ENCODE peak calls at places on chromosomes 2 and 18, in six cellular contexts. One of them, this sample, is unnamed.

GRCh38 chr2:208477741-208478140 is 71.1 kb downstream of the PTH2R start:
- DNase-seq in pancreas: no peak
- DNase-seq in neural progenitor cell: no peak
- DNase-seq in brain microvascular endothelial cell: no peak
- DNase-seq in mammary epithelial cell: no peak
- DNase-seq in RWPE1: no peak
- DNase-seq in this sample: no peak

GRCh38 chr18:70377317-70377799 is 88.5 kb downstream of the SOCS6 start:
- DNase-seq in pancreas: no peak
- DNase-seq in neural progenitor cell: no peak
- DNase-seq in brain microvascular endothelial cell: no peak
- DNase-seq in mammary epithelial cell: no peak
- DNase-seq in RWPE1: no peak
- DNase-seq in this sample: no peak

GRCh38 chr2:189609423-189609816 is 28.8 kb upstream of the SLC40A1 start:
- DNase-seq in pancreas: no peak
- DNase-seq in neural progenitor cell: no peak
- DNase-seq in brain microvascular endothelial cell: peak; percentile 29
- DNase-seq in mammary epithelial cell: no peak
- DNase-seq in RWPE1: no peak
- DNase-seq in this sample: no peak

GRCh38 chr2:239584986-239585385 is 184.2 kb upstream of the HDAC4 start:
- DNase-seq in pancreas: no peak
- DNase-seq in neural progenitor cell: no peak
- DNase-seq in brain microvascular endothelial cell: no peak
- DNase-seq in mammary epithelial cell: no peak
- DNase-seq in RWPE1: no peak
- DNase-seq in this sample: no peak

GRCh38 chr18:58125183-58125582 is 81.2 kb downstream of the NEDD4L start:
- DNase-seq in pancreas: no peak
- DNase-seq in neural progenitor cell: peak; percentile 39
- DNase-seq in brain microvascular endothelial cell: peak; percentile 15
- DNase-seq in mammary epithelial cell: peak; percentile 13
- DNase-seq in RWPE1: no peak
- DNase-seq in this sample: no peak

GRCh38 chr2:10575566-10576300 is 114.0 kb downstream of the NOL10 start:
- DNase-seq in pancreas: no peak
- DNase-seq in neural progenitor cell: no peak
- DNase-seq in brain microvascular endothelial cell: peak; percentile 73
- DNase-seq in mammary epithelial cell: peak; percentile 92
- DNase-seq in RWPE1: peak; percentile 93
- DNase-seq in this sample: peak; percentile 75

GRCh38 chr2:96800762-96801463 is 15.2 kb upstream of the CNNM3 start:
- DNase-seq in pancreas: peak; percentile 65
- DNase-seq in neural progenitor cell: peak; percentile 80
- DNase-seq in brain microvascular endothelial cell: peak; percentile 47
- DNase-seq in mammary epithelial cell: peak; percentile 43
- DNase-seq in RWPE1: peak; percentile 66
- DNase-seq in this sample: peak; percentile 3

GRCh38 chr2:155412599-155412998 is 714.1 kb downstream of the KCNJ3 start:
- DNase-seq in pancreas: no peak
- DNase-seq in neural progenitor cell: no peak
- DNase-seq in brain microvascular endothelial cell: no peak
- DNase-seq in mammary epithelial cell: no peak
- DNase-seq in RWPE1: no peak
- DNase-seq in this sample: no peak

GRCh38 chr2:241574911-241575623 is 16.5 kb downstream of the BOK start:
- DNase-seq in pancreas: no peak
- DNase-seq in neural progenitor cell: no peak
- DNase-seq in brain microvascular endothelial cell: no peak
- DNase-seq in mammary epithelial cell: no peak
- DNase-seq in RWPE1: no peak
- DNase-seq in this sample: no peak

GRCh38 chr2:241576293-241576654 is 17.7 kb downstream of the BOK start:
- DNase-seq in pancreas: no peak
- DNase-seq in neural progenitor cell: no peak
- DNase-seq in brain microvascular endothelial cell: no peak
- DNase-seq in mammary epithelial cell: no peak
- DNase-seq in RWPE1: no peak
- DNase-seq in this sample: no peak

GRCh38 chr2:241579281-241579680 is 20.7 kb downstream of the BOK start:
- DNase-seq in pancreas: no peak
- DNase-seq in neural progenitor cell: no peak
- DNase-seq in brain microvascular endothelial cell: no peak
- DNase-seq in mammary epithelial cell: no peak
- DNase-seq in RWPE1: no peak
- DNase-seq in this sample: no peak

GRCh38 chr2:241575624-241576292 is 17.2 kb downstream of the BOK start:
- DNase-seq in pancreas: no peak
- DNase-seq in neural progenitor cell: no peak
- DNase-seq in brain microvascular endothelial cell: no peak
- DNase-seq in mammary epithelial cell: no peak
- DNase-seq in RWPE1: no peak
- DNase-seq in this sample: no peak

DNA sequence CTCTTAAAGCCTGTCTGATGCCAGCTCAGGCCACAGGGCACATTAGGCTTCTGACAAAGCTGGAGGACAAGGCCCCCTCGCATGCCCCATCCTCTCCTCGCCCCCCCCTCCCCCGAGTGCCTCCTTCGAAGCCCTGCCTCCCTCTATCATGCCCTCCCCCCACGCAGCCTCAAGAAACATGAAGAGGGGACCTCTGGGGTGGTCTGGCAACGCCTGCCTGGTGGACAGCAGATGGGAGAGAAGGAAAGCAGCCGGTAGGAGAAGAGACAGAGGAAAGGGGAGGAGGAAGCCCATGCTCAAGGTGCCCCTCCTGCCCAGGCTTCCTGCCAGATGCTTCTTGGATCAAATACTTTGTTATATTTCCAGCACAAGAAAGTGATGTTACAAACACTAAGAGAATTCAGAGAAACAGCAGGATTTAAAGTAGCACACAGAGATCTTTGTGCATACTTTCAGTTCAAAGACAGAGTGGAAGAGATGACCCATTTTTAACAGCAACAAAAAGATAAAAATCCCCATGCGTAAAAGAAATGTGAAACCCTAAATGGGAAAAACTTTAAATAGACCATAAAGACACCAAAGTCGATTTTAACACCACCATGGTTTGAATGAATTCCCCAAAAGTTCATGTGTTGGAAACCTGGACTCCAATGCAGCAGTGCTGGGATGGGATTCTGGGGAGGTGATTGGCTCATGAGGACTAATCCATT is 19.0 kb downstream of the BOK start:
- DNase-seq in pancreas: no peak
- DNase-seq in neural progenitor cell: no peak
- DNase-seq in brain microvascular endothelial cell: no peak
- DNase-seq in mammary epithelial cell: no peak
- DNase-seq in RWPE1: no peak
- DNase-seq in this sample: no peak
- H3K27ac ChIP-seq in pancreas: no peak overlapping the region
- H3K27ac ChIP-seq in neural progenitor cell: no peak overlapping the region
- H3K27ac ChIP-seq in brain microvascular endothelial cell: no peak overlapping the region
- H3K27ac ChIP-seq in mammary epithelial cell: no peak overlapping the region
- H3K27ac ChIP-seq in RWPE1: no peak overlapping the region
- H3K27ac ChIP-seq in this sample: no peak overlapping the region

DNA sequence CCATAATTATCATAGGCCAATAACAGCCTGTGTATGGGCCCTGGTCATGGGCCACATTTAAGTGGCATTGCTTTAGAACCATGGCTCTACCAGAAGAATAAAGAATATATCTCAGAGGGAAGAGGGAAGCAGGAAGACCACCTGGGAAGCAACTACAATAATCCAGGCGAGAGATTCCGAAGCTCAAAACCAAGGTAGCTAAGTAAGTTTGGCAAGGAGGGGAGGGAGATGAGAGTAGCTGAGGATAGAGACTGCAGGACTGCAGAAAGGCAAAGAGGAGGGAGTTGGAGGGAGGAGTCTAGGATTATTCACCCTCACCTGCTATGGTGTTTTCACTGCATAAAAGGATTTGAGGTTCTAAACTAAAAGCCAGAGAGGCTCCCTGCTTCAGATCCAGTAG is 293.5 kb downstream of the SETBP1 start:
- DNase-seq in pancreas: no peak
- DNase-seq in neural progenitor cell: no peak
- DNase-seq in brain microvascular endothelial cell: no peak
- DNase-seq in mammary epithelial cell: no peak
- DNase-seq in RWPE1: no peak
- DNase-seq in this sample: no peak
- H3K27ac ChIP-seq in pancreas: no peak overlapping the region
- H3K27ac ChIP-seq in neural progenitor cell: no peak overlapping the region
- H3K27ac ChIP-seq in brain microvascular endothelial cell: no peak overlapping the region
- H3K27ac ChIP-seq in mammary epithelial cell: no peak overlapping the region
- H3K27ac ChIP-seq in RWPE1: no peak overlapping the region
- H3K27ac ChIP-seq in this sample: no peak overlapping the region

DNA sequence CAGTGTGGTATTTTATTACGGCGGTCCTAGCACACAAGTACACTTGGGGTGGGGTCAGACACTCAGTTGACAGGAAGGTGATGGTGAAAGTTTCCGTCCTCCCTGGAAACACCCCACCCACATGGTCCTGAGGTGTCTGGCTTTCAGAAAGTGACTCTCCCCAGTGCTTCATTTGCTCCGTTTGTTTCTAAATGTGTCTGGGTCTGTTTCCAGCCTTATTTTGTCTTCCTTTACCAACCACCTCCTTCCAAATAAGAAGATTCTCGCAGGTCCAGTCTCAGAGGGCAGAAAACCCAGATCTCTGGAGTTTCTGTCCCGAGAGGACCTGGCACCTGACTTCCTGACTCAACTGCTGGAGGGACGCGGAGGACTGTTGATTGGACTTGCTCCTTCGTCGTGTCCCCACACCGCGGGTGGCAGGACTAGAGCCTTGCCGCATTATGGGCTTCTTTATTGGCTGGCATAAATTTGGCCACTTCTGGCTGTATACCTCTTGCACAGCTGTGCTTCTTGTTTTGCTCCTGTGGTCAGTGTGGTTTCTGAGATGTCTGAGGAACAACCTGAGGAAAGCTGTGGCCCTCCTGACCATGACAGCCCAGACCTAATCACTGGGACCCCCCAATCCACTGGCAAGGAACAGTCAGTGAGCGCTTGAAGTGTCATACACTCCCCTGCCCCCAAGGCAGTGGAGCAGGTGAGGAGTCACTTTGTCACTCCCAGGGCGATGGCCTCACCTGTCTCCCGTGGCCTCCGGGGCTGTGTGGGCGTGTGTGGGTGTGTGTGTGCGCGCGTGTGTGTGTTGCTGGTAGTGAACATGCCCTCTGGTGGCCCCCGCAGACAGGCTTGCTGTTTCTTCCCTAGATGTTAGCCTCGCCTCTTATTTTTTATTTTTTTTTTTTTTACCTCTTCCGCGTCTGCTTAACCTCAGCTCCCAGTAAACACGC is 45.6 kb downstream of the MEX3C start:
- DNase-seq in pancreas: no peak
- DNase-seq in neural progenitor cell: no peak
- DNase-seq in brain microvascular endothelial cell: no peak
- DNase-seq in mammary epithelial cell: no peak
- DNase-seq in RWPE1: no peak
- DNase-seq in this sample: no peak
- H3K27ac ChIP-seq in pancreas: no peak overlapping the region
- H3K27ac ChIP-seq in neural progenitor cell: no peak overlapping the region
- H3K27ac ChIP-seq in brain microvascular endothelial cell: no peak overlapping the region
- H3K27ac ChIP-seq in mammary epithelial cell: no peak overlapping the region
- H3K27ac ChIP-seq in RWPE1: no peak overlapping the region
- H3K27ac ChIP-seq in this sample: no peak overlapping the region

GRCh38 chr18:1604751-1605150 is 700.1 kb downstream of the ADCYAP1 start:
- DNase-seq in pancreas: no peak
- DNase-seq in neural progenitor cell: no peak
- DNase-seq in brain microvascular endothelial cell: no peak
- DNase-seq in mammary epithelial cell: no peak
- DNase-seq in RWPE1: no peak
- DNase-seq in this sample: no peak
- H3K27ac ChIP-seq in pancreas: no peak overlapping the region
- H3K27ac ChIP-seq in neural progenitor cell: no peak overlapping the region
- H3K27ac ChIP-seq in brain microvascular endothelial cell: no peak overlapping the region
- H3K27ac ChIP-seq in mammary epithelial cell: no peak overlapping the region
- H3K27ac ChIP-seq in RWPE1: no peak overlapping the region
- H3K27ac ChIP-seq in this sample: no peak overlapping the region

GRCh38 chr18:37330173-37330572 is 235.4 kb downstream of the CELF4 start:
- DNase-seq in pancreas: no peak
- DNase-seq in neural progenitor cell: no peak
- DNase-seq in brain microvascular endothelial cell: no peak
- DNase-seq in mammary epithelial cell: no peak
- DNase-seq in RWPE1: no peak
- DNase-seq in this sample: no peak
- H3K27ac ChIP-seq in pancreas: no peak overlapping the region
- H3K27ac ChIP-seq in neural progenitor cell: no peak overlapping the region
- H3K27ac ChIP-seq in brain microvascular endothelial cell: no peak overlapping the region
- H3K27ac ChIP-seq in mammary epithelial cell: no peak overlapping the region
- H3K27ac ChIP-seq in RWPE1: no peak overlapping the region
- H3K27ac ChIP-seq in this sample: no peak overlapping the region

This sample was measured in epithelial cell of prostate.